ENCODE peak calls at places on chromosomes 11 and 22, in nine cellular contexts. One of them, this sample, is unnamed.

GRCh38 chr11:131470526-131470925 is 100.1 kb downstream of the NTM start:
- DNase-seq in activated CD4-positive, alpha-beta memory T cell treated with anti-CD3 and anti-CD28 coated beads, Interleukin-2, amount 10 ng/mL, durations not matched to agents 7 days and 5 days: no peak
- DNase-seq in stimulated activated CD4-positive, alpha-beta T cell treated with anti-CD3 and anti-CD28 coated beads, TNF-alpha, amount 100 ng/mL, for 1 hour: no peak
- DNase-seq in cardiac fibroblast: no peak
- DNase-seq in kidney tubule cell: no peak
- DNase-seq in tibial artery: no peak
- DNase-seq in NCI-H1417: no peak
- DNase-seq in AG10803: no peak
- DNase-seq in BE2C: no peak
- DNase-seq in this sample: no peak

GRCh38 chr22:46122511-46122971 is 27.8 kb upstream of the PPARA start:
- DNase-seq in activated CD4-positive, alpha-beta memory T cell treated with anti-CD3 and anti-CD28 coated beads, Interleukin-2, amount 10 ng/mL, durations not matched to agents 7 days and 5 days: peak
- DNase-seq in stimulated activated CD4-positive, alpha-beta T cell treated with anti-CD3 and anti-CD28 coated beads, TNF-alpha, amount 100 ng/mL, for 1 hour: peak
- DNase-seq in cardiac fibroblast: peak
- DNase-seq in kidney tubule cell: peak
- DNase-seq in tibial artery: peak
- DNase-seq in NCI-H1417: no peak
- DNase-seq in AG10803: peak
- DNase-seq in BE2C: peak
- DNase-seq in this sample: no peak

GRCh38 chr22:31850135-31850534 is 94.2 kb upstream of the YWHAH start:
- DNase-seq in activated CD4-positive, alpha-beta memory T cell treated with anti-CD3 and anti-CD28 coated beads, Interleukin-2, amount 10 ng/mL, durations not matched to agents 7 days and 5 days: no peak
- DNase-seq in stimulated activated CD4-positive, alpha-beta T cell treated with anti-CD3 and anti-CD28 coated beads, TNF-alpha, amount 100 ng/mL, for 1 hour: no peak
- DNase-seq in cardiac fibroblast: no peak
- DNase-seq in kidney tubule cell: no peak
- DNase-seq in tibial artery: no peak
- DNase-seq in NCI-H1417: no peak
- DNase-seq in AG10803: no peak
- DNase-seq in BE2C: no peak
- DNase-seq in this sample: no peak

GRCh38 chr11:64745219-64745522 is 1.2 kb upstream of the RASGRP2 start:
- DNase-seq in activated CD4-positive, alpha-beta memory T cell treated with anti-CD3 and anti-CD28 coated beads, Interleukin-2, amount 10 ng/mL, durations not matched to agents 7 days and 5 days: peak
- DNase-seq in stimulated activated CD4-positive, alpha-beta T cell treated with anti-CD3 and anti-CD28 coated beads, TNF-alpha, amount 100 ng/mL, for 1 hour: no peak
- DNase-seq in cardiac fibroblast: no peak
- DNase-seq in kidney tubule cell: no peak
- DNase-seq in tibial artery: peak
- DNase-seq in NCI-H1417: no peak
- DNase-seq in AG10803: no peak
- DNase-seq in BE2C: no peak
- DNase-seq in this sample: peak

GRCh38 chr22:33674357-33674756 is 245.9 kb downstream of the LARGE1 start:
- DNase-seq in activated CD4-positive, alpha-beta memory T cell treated with anti-CD3 and anti-CD28 coated beads, Interleukin-2, amount 10 ng/mL, durations not matched to agents 7 days and 5 days: no peak
- DNase-seq in stimulated activated CD4-positive, alpha-beta T cell treated with anti-CD3 and anti-CD28 coated beads, TNF-alpha, amount 100 ng/mL, for 1 hour: no peak
- DNase-seq in cardiac fibroblast: no peak
- DNase-seq in kidney tubule cell: peak
- DNase-seq in tibial artery: no peak
- DNase-seq in NCI-H1417: no peak
- DNase-seq in AG10803: no peak
- DNase-seq in BE2C: no peak
- DNase-seq in this sample: no peak

GRCh38 chr11:130197386-130198035 is 37.9 kb downstream of the ST14 start:
- DNase-seq in activated CD4-positive, alpha-beta memory T cell treated with anti-CD3 and anti-CD28 coated beads, Interleukin-2, amount 10 ng/mL, durations not matched to agents 7 days and 5 days: no peak
- DNase-seq in stimulated activated CD4-positive, alpha-beta T cell treated with anti-CD3 and anti-CD28 coated beads, TNF-alpha, amount 100 ng/mL, for 1 hour: no peak
- DNase-seq in cardiac fibroblast: no peak
- DNase-seq in kidney tubule cell: no peak
- DNase-seq in tibial artery: no peak
- DNase-seq in NCI-H1417: no peak
- DNase-seq in AG10803: no peak
- DNase-seq in BE2C: no peak
- DNase-seq in this sample: no peak

GRCh38 chr22:23389271-23390071 is 190.6 kb downstream of the IGLL1 start:
- DNase-seq in activated CD4-positive, alpha-beta memory T cell treated with anti-CD3 and anti-CD28 coated beads, Interleukin-2, amount 10 ng/mL, durations not matched to agents 7 days and 5 days: no peak
- DNase-seq in stimulated activated CD4-positive, alpha-beta T cell treated with anti-CD3 and anti-CD28 coated beads, TNF-alpha, amount 100 ng/mL, for 1 hour: no peak
- DNase-seq in cardiac fibroblast: no peak
- DNase-seq in kidney tubule cell: no peak
- DNase-seq in tibial artery: peak
- DNase-seq in NCI-H1417: no peak
- DNase-seq in AG10803: no peak
- DNase-seq in BE2C: no peak
- DNase-seq in this sample: no peak

GRCh38 chr11:12599408-12600143 is 74.6 kb upstream of the TEAD1 start:
- DNase-seq in activated CD4-positive, alpha-beta memory T cell treated with anti-CD3 and anti-CD28 coated beads, Interleukin-2, amount 10 ng/mL, durations not matched to agents 7 days and 5 days: peak
- DNase-seq in stimulated activated CD4-positive, alpha-beta T cell treated with anti-CD3 and anti-CD28 coated beads, TNF-alpha, amount 100 ng/mL, for 1 hour: peak
- DNase-seq in cardiac fibroblast: peak
- DNase-seq in kidney tubule cell: peak
- DNase-seq in tibial artery: peak
- DNase-seq in NCI-H1417: peak
- DNase-seq in AG10803: no peak
- DNase-seq in BE2C: peak
- DNase-seq in this sample: no peak

GRCh38 chr11:1717745-1718144 is 20.8 kb downstream of the KRTAP5-6 start:
- DNase-seq in activated CD4-positive, alpha-beta memory T cell treated with anti-CD3 and anti-CD28 coated beads, Interleukin-2, amount 10 ng/mL, durations not matched to agents 7 days and 5 days: no peak
- DNase-seq in stimulated activated CD4-positive, alpha-beta T cell treated with anti-CD3 and anti-CD28 coated beads, TNF-alpha, amount 100 ng/mL, for 1 hour: no peak
- DNase-seq in cardiac fibroblast: no peak
- DNase-seq in kidney tubule cell: no peak
- DNase-seq in tibial artery: peak
- DNase-seq in NCI-H1417: no peak
- DNase-seq in AG10803: peak
- DNase-seq in BE2C: no peak
- DNase-seq in this sample: no peak

GRCh38 chr11:117225553-117226170 is 6.2 kb downstream of the PCSK7 start:
- DNase-seq in activated CD4-positive, alpha-beta memory T cell treated with anti-CD3 and anti-CD28 coated beads, Interleukin-2, amount 10 ng/mL, durations not matched to agents 7 days and 5 days: no peak
- DNase-seq in stimulated activated CD4-positive, alpha-beta T cell treated with anti-CD3 and anti-CD28 coated beads, TNF-alpha, amount 100 ng/mL, for 1 hour: no peak
- DNase-seq in cardiac fibroblast: no peak
- DNase-seq in kidney tubule cell: no peak
- DNase-seq in tibial artery: no peak
- DNase-seq in NCI-H1417: no peak
- DNase-seq in AG10803: no peak
- DNase-seq in BE2C: no peak
- DNase-seq in this sample: no peak

GRCh38 chr11:66341502-66342126 is 3.3 kb downstream of the BRMS1 start:
- DNase-seq in activated CD4-positive, alpha-beta memory T cell treated with anti-CD3 and anti-CD28 coated beads, Interleukin-2, amount 10 ng/mL, durations not matched to agents 7 days and 5 days: no peak
- DNase-seq in stimulated activated CD4-positive, alpha-beta T cell treated with anti-CD3 and anti-CD28 coated beads, TNF-alpha, amount 100 ng/mL, for 1 hour: no peak
- DNase-seq in cardiac fibroblast: no peak
- DNase-seq in kidney tubule cell: no peak
- DNase-seq in tibial artery: peak
- DNase-seq in NCI-H1417: no peak
- DNase-seq in AG10803: no peak
- DNase-seq in BE2C: no peak
- DNase-seq in this sample: no peak

GRCh38 chr11:118870396-118871343 is 13.0 kb upstream of the CXCR5 start:
- DNase-seq in activated CD4-positive, alpha-beta memory T cell treated with anti-CD3 and anti-CD28 coated beads, Interleukin-2, amount 10 ng/mL, durations not matched to agents 7 days and 5 days: peak
- DNase-seq in stimulated activated CD4-positive, alpha-beta T cell treated with anti-CD3 and anti-CD28 coated beads, TNF-alpha, amount 100 ng/mL, for 1 hour: no peak
- DNase-seq in cardiac fibroblast: peak
- DNase-seq in kidney tubule cell: peak
- DNase-seq in tibial artery: peak
- DNase-seq in NCI-H1417: no peak
- DNase-seq in AG10803: peak
- DNase-seq in BE2C: no peak
- DNase-seq in this sample: no peak

GRCh38 chr22:50314455-50315288 is 7.2 kb upstream of the PLXNB2 start:
- DNase-seq in activated CD4-positive, alpha-beta memory T cell treated with anti-CD3 and anti-CD28 coated beads, Interleukin-2, amount 10 ng/mL, durations not matched to agents 7 days and 5 days: peak
- DNase-seq in stimulated activated CD4-positive, alpha-beta T cell treated with anti-CD3 and anti-CD28 coated beads, TNF-alpha, amount 100 ng/mL, for 1 hour: peak
- DNase-seq in cardiac fibroblast: no peak
- DNase-seq in kidney tubule cell: no peak
- DNase-seq in tibial artery: no peak
- DNase-seq in NCI-H1417: peak
- DNase-seq in AG10803: no peak
- DNase-seq in BE2C: peak
- DNase-seq in this sample: peak

GRCh38 chr22:49853981-49854791 is 542 bp downstream of the ZBED4 start:
- DNase-seq in activated CD4-positive, alpha-beta memory T cell treated with anti-CD3 and anti-CD28 coated beads, Interleukin-2, amount 10 ng/mL, durations not matched to agents 7 days and 5 days: peak
- DNase-seq in stimulated activated CD4-positive, alpha-beta T cell treated with anti-CD3 and anti-CD28 coated beads, TNF-alpha, amount 100 ng/mL, for 1 hour: no peak
- DNase-seq in cardiac fibroblast: peak
- DNase-seq in kidney tubule cell: peak
- DNase-seq in tibial artery: no peak
- DNase-seq in NCI-H1417: no peak
- DNase-seq in AG10803: peak
- DNase-seq in BE2C: peak
- DNase-seq in this sample: no peak

GRCh38 chr22:25488244-25489020 is 76.0 kb upstream of the GRK3 start:
- DNase-seq in activated CD4-positive, alpha-beta memory T cell treated with anti-CD3 and anti-CD28 coated beads, Interleukin-2, amount 10 ng/mL, durations not matched to agents 7 days and 5 days: no peak
- DNase-seq in stimulated activated CD4-positive, alpha-beta T cell treated with anti-CD3 and anti-CD28 coated beads, TNF-alpha, amount 100 ng/mL, for 1 hour: no peak
- DNase-seq in cardiac fibroblast: peak
- DNase-seq in kidney tubule cell: peak
- DNase-seq in tibial artery: peak
- DNase-seq in NCI-H1417: peak
- DNase-seq in AG10803: peak
- DNase-seq in BE2C: peak
- DNase-seq in this sample: no peak

GRCh38 chr11:118988280-118988679 is 9.7 kb upstream of the CENATAC start:
- DNase-seq in activated CD4-positive, alpha-beta memory T cell treated with anti-CD3 and anti-CD28 coated beads, Interleukin-2, amount 10 ng/mL, durations not matched to agents 7 days and 5 days: no peak
- DNase-seq in stimulated activated CD4-positive, alpha-beta T cell treated with anti-CD3 and anti-CD28 coated beads, TNF-alpha, amount 100 ng/mL, for 1 hour: no peak
- DNase-seq in cardiac fibroblast: no peak
- DNase-seq in kidney tubule cell: no peak
- DNase-seq in tibial artery: no peak
- DNase-seq in NCI-H1417: peak
- DNase-seq in AG10803: no peak
- DNase-seq in BE2C: no peak
- DNase-seq in this sample: no peak

GRCh38 chr22:25154686-25154999 is 45.0 kb upstream of the CRYBB3 start:
- DNase-seq in activated CD4-positive, alpha-beta memory T cell treated with anti-CD3 and anti-CD28 coated beads, Interleukin-2, amount 10 ng/mL, durations not matched to agents 7 days and 5 days: no peak
- DNase-seq in stimulated activated CD4-positive, alpha-beta T cell treated with anti-CD3 and anti-CD28 coated beads, TNF-alpha, amount 100 ng/mL, for 1 hour: no peak
- DNase-seq in cardiac fibroblast: no peak
- DNase-seq in kidney tubule cell: no peak
- DNase-seq in tibial artery: no peak
- DNase-seq in NCI-H1417: no peak
- DNase-seq in AG10803: no peak
- DNase-seq in BE2C: no peak
- DNase-seq in this sample: no peak

GRCh38 chr11:60941371-60942119 is 10.4 kb downstream of the SLC15A3 start:
- DNase-seq in activated CD4-positive, alpha-beta memory T cell treated with anti-CD3 and anti-CD28 coated beads, Interleukin-2, amount 10 ng/mL, durations not matched to agents 7 days and 5 days: no peak
- DNase-seq in stimulated activated CD4-positive, alpha-beta T cell treated with anti-CD3 and anti-CD28 coated beads, TNF-alpha, amount 100 ng/mL, for 1 hour: no peak
- DNase-seq in cardiac fibroblast: no peak
- DNase-seq in kidney tubule cell: no peak
- DNase-seq in tibial artery: no peak
- DNase-seq in NCI-H1417: no peak
- DNase-seq in AG10803: no peak
- DNase-seq in BE2C: no peak
- DNase-seq in this sample: no peak

GRCh38 chr11:130516175-130516867 is 67.9 kb downstream of the ADAMTS15 start:
- DNase-seq in activated CD4-positive, alpha-beta memory T cell treated with anti-CD3 and anti-CD28 coated beads, Interleukin-2, amount 10 ng/mL, durations not matched to agents 7 days and 5 days: no peak
- DNase-seq in stimulated activated CD4-positive, alpha-beta T cell treated with anti-CD3 and anti-CD28 coated beads, TNF-alpha, amount 100 ng/mL, for 1 hour: no peak
- DNase-seq in cardiac fibroblast: no peak
- DNase-seq in kidney tubule cell: no peak
- DNase-seq in tibial artery: no peak
- DNase-seq in NCI-H1417: no peak
- DNase-seq in AG10803: no peak
- DNase-seq in BE2C: no peak
- DNase-seq in this sample: no peak

GRCh38 chr22:19596680-19597398 is 72.6 kb upstream of the CLDN5 start:
- DNase-seq in activated CD4-positive, alpha-beta memory T cell treated with anti-CD3 and anti-CD28 coated beads, Interleukin-2, amount 10 ng/mL, durations not matched to agents 7 days and 5 days: no peak
- DNase-seq in stimulated activated CD4-positive, alpha-beta T cell treated with anti-CD3 and anti-CD28 coated beads, TNF-alpha, amount 100 ng/mL, for 1 hour: no peak
- DNase-seq in cardiac fibroblast: no peak
- DNase-seq in kidney tubule cell: no peak
- DNase-seq in tibial artery: no peak
- DNase-seq in NCI-H1417: no peak
- DNase-seq in AG10803: no peak
- DNase-seq in BE2C: no peak
- DNase-seq in this sample: no peak

GRCh38 chr11:130721736-130722135 is 194.5 kb downstream of the SNX19 start:
- DNase-seq in activated CD4-positive, alpha-beta memory T cell treated with anti-CD3 and anti-CD28 coated beads, Interleukin-2, amount 10 ng/mL, durations not matched to agents 7 days and 5 days: no peak
- DNase-seq in stimulated activated CD4-positive, alpha-beta T cell treated with anti-CD3 and anti-CD28 coated beads, TNF-alpha, amount 100 ng/mL, for 1 hour: no peak
- DNase-seq in cardiac fibroblast: peak
- DNase-seq in kidney tubule cell: peak
- DNase-seq in tibial artery: no peak
- DNase-seq in NCI-H1417: no peak
- DNase-seq in AG10803: peak
- DNase-seq in BE2C: no peak
- DNase-seq in this sample: no peak

GRCh38 chr22:40611606-40612005 is 24.9 kb downstream of the MRTFA start:
- DNase-seq in activated CD4-positive, alpha-beta memory T cell treated with anti-CD3 and anti-CD28 coated beads, Interleukin-2, amount 10 ng/mL, durations not matched to agents 7 days and 5 days: no peak
- DNase-seq in stimulated activated CD4-positive, alpha-beta T cell treated with anti-CD3 and anti-CD28 coated beads, TNF-alpha, amount 100 ng/mL, for 1 hour: no peak
- DNase-seq in cardiac fibroblast: no peak
- DNase-seq in kidney tubule cell: no peak
- DNase-seq in tibial artery: no peak
- DNase-seq in NCI-H1417: no peak
- DNase-seq in AG10803: no peak
- DNase-seq in BE2C: no peak
- DNase-seq in this sample: no peak

GRCh38 chr11:75717608-75718403 is at the start of gene MOGAT2:
- DNase-seq in activated CD4-positive, alpha-beta memory T cell treated with anti-CD3 and anti-CD28 coated beads, Interleukin-2, amount 10 ng/mL, durations not matched to agents 7 days and 5 days: no peak
- DNase-seq in stimulated activated CD4-positive, alpha-beta T cell treated with anti-CD3 and anti-CD28 coated beads, TNF-alpha, amount 100 ng/mL, for 1 hour: no peak
- DNase-seq in cardiac fibroblast: no peak
- DNase-seq in kidney tubule cell: no peak
- DNase-seq in tibial artery: no peak
- DNase-seq in NCI-H1417: no peak
- DNase-seq in AG10803: no peak
- DNase-seq in BE2C: no peak
- DNase-seq in this sample: no peak

GRCh38 chr11:69880041-69880802 is 61.0 kb upstream of the FGF3 start:
- DNase-seq in activated CD4-positive, alpha-beta memory T cell treated with anti-CD3 and anti-CD28 coated beads, Interleukin-2, amount 10 ng/mL, durations not matched to agents 7 days and 5 days: no peak
- DNase-seq in stimulated activated CD4-positive, alpha-beta T cell treated with anti-CD3 and anti-CD28 coated beads, TNF-alpha, amount 100 ng/mL, for 1 hour: no peak
- DNase-seq in cardiac fibroblast: no peak
- DNase-seq in kidney tubule cell: no peak
- DNase-seq in tibial artery: no peak
- DNase-seq in NCI-H1417: no peak
- DNase-seq in AG10803: no peak
- DNase-seq in BE2C: peak
- DNase-seq in this sample: no peak

GRCh38 chr11:45876401-45876800 is 9.1 kb upstream of the MAPK8IP1 start:
- DNase-seq in activated CD4-positive, alpha-beta memory T cell treated with anti-CD3 and anti-CD28 coated beads, Interleukin-2, amount 10 ng/mL, durations not matched to agents 7 days and 5 days: no peak
- DNase-seq in stimulated activated CD4-positive, alpha-beta T cell treated with anti-CD3 and anti-CD28 coated beads, TNF-alpha, amount 100 ng/mL, for 1 hour: no peak
- DNase-seq in cardiac fibroblast: no peak
- DNase-seq in kidney tubule cell: no peak
- DNase-seq in tibial artery: no peak
- DNase-seq in NCI-H1417: no peak
- DNase-seq in AG10803: no peak
- DNase-seq in BE2C: no peak
- DNase-seq in this sample: no peak

GRCh38 chr11:111829185-111829968 is 42.0 kb downstream of the ALG9 start:
- DNase-seq in activated CD4-positive, alpha-beta memory T cell treated with anti-CD3 and anti-CD28 coated beads, Interleukin-2, amount 10 ng/mL, durations not matched to agents 7 days and 5 days: no peak
- DNase-seq in stimulated activated CD4-positive, alpha-beta T cell treated with anti-CD3 and anti-CD28 coated beads, TNF-alpha, amount 100 ng/mL, for 1 hour: no peak
- DNase-seq in cardiac fibroblast: no peak
- DNase-seq in kidney tubule cell: no peak
- DNase-seq in tibial artery: no peak
- DNase-seq in NCI-H1417: no peak
- DNase-seq in AG10803: no peak
- DNase-seq in BE2C: no peak
- DNase-seq in this sample: no peak

GRCh38 chr11:128235446-128235845 is 351.9 kb downstream of the ETS1 start:
- DNase-seq in activated CD4-positive, alpha-beta memory T cell treated with anti-CD3 and anti-CD28 coated beads, Interleukin-2, amount 10 ng/mL, durations not matched to agents 7 days and 5 days: no peak
- DNase-seq in stimulated activated CD4-positive, alpha-beta T cell treated with anti-CD3 and anti-CD28 coated beads, TNF-alpha, amount 100 ng/mL, for 1 hour: no peak
- DNase-seq in cardiac fibroblast: no peak
- DNase-seq in kidney tubule cell: no peak
- DNase-seq in tibial artery: no peak
- DNase-seq in NCI-H1417: no peak
- DNase-seq in AG10803: peak
- DNase-seq in BE2C: no peak
- DNase-seq in this sample: no peak

GRCh38 chr11:130918081-130918480 is 1.8 kb upstream of the SNX19 start:
- DNase-seq in activated CD4-positive, alpha-beta memory T cell treated with anti-CD3 and anti-CD28 coated beads, Interleukin-2, amount 10 ng/mL, durations not matched to agents 7 days and 5 days: no peak
- DNase-seq in stimulated activated CD4-positive, alpha-beta T cell treated with anti-CD3 and anti-CD28 coated beads, TNF-alpha, amount 100 ng/mL, for 1 hour: no peak
- DNase-seq in cardiac fibroblast: no peak
- DNase-seq in kidney tubule cell: no peak
- DNase-seq in tibial artery: no peak
- DNase-seq in NCI-H1417: no peak
- DNase-seq in AG10803: no peak
- DNase-seq in BE2C: no peak
- DNase-seq in this sample: no peak